ENCODE peak calls at places on chromosome 15, in seven cellular contexts. D, U, I, V, F, S and P are unnamed samples. For H3K4me1, the result is how much of the 10 kb centered on the place peaks cover.

GRCh38 chr15:51030649-51031316 is 63.9 kb downstream of the TNFAIP8L3 start:
- DNase-seq in F (no peak), S (no peak), U (no peak), I (peak), D (no peak), V (peak), P (peak)

GRCh38 chr15:95842576-95842975 is 487.9 kb upstream of the NR2F2 start:
- DNase-seq in I (no peak), S (no peak), D (no peak), V (no peak), F (no peak), U (no peak), P (no peak)

GRCh38 chr15:45307230-45307924 is 55.3 kb downstream of the SLC28A2 start:
- DNase-seq in U (no peak), S (no peak), I (peak), D (peak), F (no peak), V (peak), P (no peak)

GRCh38 chr15:66622677-66623076 is 56.9 kb upstream of the LCTL start:
- DNase-seq in F (no peak), S (no peak), V (no peak), U (no peak), I (no peak), D (no peak), P (no peak)

GRCh38 chr15:70235347-70235746 is 137.6 kb upstream of the TLE3 start:
- DNase-seq in F (no peak), D (no peak), S (no peak), U (no peak), V (no peak), I (no peak), P (no peak)

GRCh38 chr15:82186748-82187415 is 75.7 kb downstream of the EFL1 start:
- DNase-seq in V (no peak), F (no peak), I (no peak), S (no peak), U (no peak), D (no peak), P (no peak)

GRCh38 chr15:76336254-76337046 is at the start of gene ISL2:
- DNase-seq in F (no peak), I (no peak), S (no peak), V (peak), U (no peak), D (peak), P (peak)

GRCh38 chr15:63818191-63818590 is 15.6 kb downstream of the HERC1 start:
- DNase-seq in F (no peak), S (no peak), U (no peak), V (no peak), I (peak), D (peak), P (no peak)

GRCh38 chr15:33008284-33009011 is 186.1 kb downstream of the FMN1 start:
- DNase-seq in D (no peak), V (no peak), U (no peak), S (no peak), I (peak), F (no peak), P (no peak)

GRCh38 chr15:67043939-67044771 is 21.2 kb upstream of the SMAD3 start:
- DNase-seq in F (no peak), U (no peak), D (peak), I (peak), S (no peak), V (peak), P (no peak)

GRCh38 chr15:69931159-69931558 is 166.6 kb downstream of the TLE3 start:
- DNase-seq in S (no peak), U (no peak), I (no peak), D (no peak), F (no peak), V (no peak), P (no peak)

GRCh38 chr15:64624242-64624641 is 151.1 kb downstream of the RBPMS2 start:
- DNase-seq in D (no peak), I (no peak), S (no peak), U (no peak), V (no peak), F (no peak), P (no peak)

GRCh38 chr15:82850242-82850591 is 40.8 kb downstream of the WHAMM start:
- DNase-seq in S (no peak), I (no peak), U (no peak), D (peak), V (peak), F (no peak), P (no peak)

GRCh38 chr15:64717130-64717529 is 58.3 kb downstream of the RBPMS2 start:
- DNase-seq in D (no peak), F (no peak), V (no peak), I (no peak), U (no peak), S (no peak), P (no peak)

GRCh38 chr15:36501063-36501678 is 78.3 kb upstream of the CDIN1 start:
- DNase-seq in D (peak), U (no peak), I (peak), S (no peak), V (peak), F (no peak), P (peak)

GRCh38 chr15:84955089-84955848 is 26.4 kb upstream of the PDE8A start:
- DNase-seq in S (peak), I (peak), D (peak), U (peak), F (peak), V (peak), P (no peak)

GRCh38 chr15:58260911-58261267 is 122.7 kb downstream of the AQP9 start:
- DNase-seq in S (no peak), V (peak), D (no peak), I (peak), F (no peak), U (no peak), P (peak)

GRCh38 chr15:70095387-70096214 is 2.1 kb downstream of the TLE3 start:
- DNase-seq in V (peak), S (no peak), D (peak), F (peak), U (peak), I (no peak), P (no peak)

GRCh38 chr15:89364341-89364740 is 29.7 kb upstream of the POLG start:
- DNase-seq in S (no peak), V (no peak), U (no peak), I (no peak), F (no peak), D (no peak), P (no peak)

GRCh38 chr15:78018968-78019644 is 58.4 kb downstream of the TBC1D2B start:
- DNase-seq in U (no peak), F (no peak), D (no peak), I (no peak), S (no peak), V (no peak), P (no peak)

GRCh38 chr15:81492303-81492702 is 118.3 kb upstream of the TMC3 start:
- DNase-seq in F (no peak), U (no peak), S (no peak), V (peak), I (peak), D (no peak), P (no peak)

GRCh38 chr15:39834256-39834655 is 51.6 kb upstream of the FSIP1 start:
- DNase-seq in F (no peak), V (no peak), S (no peak), U (no peak), I (peak), D (no peak), P (no peak)

GRCh38 chr15:96345560-96346389 is 15.3 kb downstream of the NR2F2 start:
- DNase-seq in F (peak), V (no peak), D (peak), I (no peak), U (peak), S (peak), P (peak)

GRCh38 chr15:38853608-38854007 is 289.0 kb upstream of the RASGRP1 start:
- DNase-seq in V (peak), S (no peak), D (peak), F (no peak), U (no peak), I (no peak), P (peak)

GRCh38 chr15:78316211-78317077 is 17.0 kb upstream of the SKIC8 start:
- DNase-seq in D (peak), U (no peak), F (no peak), V (no peak), I (no peak), S (no peak), P (no peak)

GRCh38 chr15:76840830-76841460 is 64.2 kb downstream of the SCAPER start:
- DNase-seq in S (no peak), V (peak), I (peak), F (no peak), D (peak), U (no peak), P (peak)

GRCh38 chr15:75193272-75193671 is 8.4 kb upstream of the C15orf39 start:
- DNase-seq in S (no peak), V (no peak), D (no peak), I (no peak), F (no peak), U (no peak), P (no peak)

GRCh38 chr15:70587896-70588567 is 175.3 kb downstream of the UACA start:
- DNase-seq in V (no peak), I (no peak), U (no peak), D (no peak), F (no peak), S (no peak), P (no peak)

GRCh38 chr15:25691544-25692430 is 171.3 kb downstream of the ATP10A start:
- DNase-seq in V (no peak), U (no peak), S (peak), F (peak), D (peak), I (no peak), P (no peak)

GRCh38 chr15:77738441-77739437 is 106.0 kb upstream of the LINGO1 start:
- DNase-seq in V (no peak), U (no peak), D (peak), S (no peak), F (no peak), I (no peak), P (no peak)

GRCh38 chr15:62240121-62240520 is 75.0 kb upstream of the C2CD4B start:
- DNase-seq in V (no peak), D (no peak), F (no peak), I (no peak), U (no peak), S (no peak), P (no peak)

GRCh38 chr15:62244762-62245161 is 79.7 kb upstream of the C2CD4B start:
- DNase-seq in D (peak), V (no peak), F (no peak), I (no peak), U (no peak), S (no peak), P (no peak)

GRCh38 chr15:62241135-62241770 is 76.2 kb upstream of the C2CD4B start:
- DNase-seq in F (no peak), U (no peak), V (peak), D (peak), I (no peak), S (no peak), P (no peak)

GRCh38 chr15:62240697-62241096 is 75.6 kb upstream of the C2CD4B start:
- DNase-seq in D (no peak), S (no peak), V (no peak), U (no peak), I (no peak), F (no peak), P (no peak)

GRCh38 chr15:62242999-62243398 is 77.9 kb upstream of the C2CD4B start:
- DNase-seq in D (no peak), S (no peak), I (no peak), U (no peak), V (no peak), F (no peak), P (no peak)
- TF ChIP-seq CTCF in D (no peak), S (no peak), I (no peak), U (no peak), V (no peak), F (no peak), P (no peak)

GRCh38 chr15:34914316-34914715 is 55.2 kb downstream of the AQR start:
- DNase-seq in U (no peak), D (no peak), V (no peak), F (no peak), I (no peak), S (no peak), P (no peak)
- H3K4me1 ChIP-seq in U (under half), D (under half), V (under half), F (under half), I (under half), S (under half), P (under half)

GRCh38 chr15:48628832-48629231 is 16.7 kb downstream of the FBN1 start:
- DNase-seq in U (no peak), F (no peak), S (no peak), V (no peak), D (no peak), I (peak), P (no peak)

GRCh38 chr15:48624700-48625099 is 20.8 kb downstream of the FBN1 start:
- DNase-seq in U (no peak), D (peak), S (no peak), I (peak), F (no peak), V (no peak), P (no peak)

GRCh38 chr15:48630245-48630644 is 15.3 kb downstream of the FBN1 start:
- DNase-seq in S (no peak), V (no peak), I (no peak), D (no peak), F (no peak), U (no peak), P (no peak)

GRCh38 chr15:48625126-48625525 is 20.4 kb downstream of the FBN1 start:
- DNase-seq in S (no peak), D (no peak), U (no peak), V (no peak), F (no peak), I (peak), P (no peak)

GRCh38 chr15:48627260-48627969 is 18.1 kb downstream of the FBN1 start:
- DNase-seq in F (no peak), I (peak), V (peak), U (no peak), S (no peak), D (peak), P (peak)
- H3K27ac ChIP-seq in F (peak), I (peak), V (peak), U (no peak), S (peak), D (no peak), P (peak)

GRCh38 chr15:48800811-48801460 is 9.9 kb downstream of the CEP152 start:
- DNase-seq in D (peak), S (no peak), V (peak), I (no peak), U (no peak), F (no peak), P (peak)
- TF ChIP-seq CTCF in D (no peak), S (peak), V (peak), I (peak), U (peak), F (peak), P (peak)

DNA sequence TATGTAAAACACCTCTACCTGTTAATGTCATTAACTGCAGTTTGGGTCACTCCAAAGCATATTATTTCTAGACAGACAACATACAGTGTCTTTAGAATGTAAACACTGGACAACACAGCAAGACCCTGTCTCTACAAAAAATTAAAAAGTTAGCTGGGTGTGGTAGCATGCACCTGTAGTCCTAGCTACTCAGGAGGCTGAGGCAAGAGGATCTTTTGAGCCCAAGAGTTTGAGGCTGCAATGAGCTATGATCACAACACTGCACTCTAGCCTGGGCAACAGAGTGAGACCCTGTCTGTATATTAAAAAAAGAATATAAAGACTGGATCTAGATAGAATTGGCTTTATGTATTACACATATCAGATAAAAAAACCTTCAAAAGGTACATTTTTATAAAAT is 20.0 kb upstream of the SPESP1 start:
- DNase-seq in I (no peak), U (no peak), V (no peak), D (no peak), S (no peak), F (no peak), P (no peak)
- H3K4me1 ChIP-seq in I (under half), U (under half), V (under half), D (under half), S (under half), F (under half), P (under half)

GRCh38 chr15:74172751-74173544 is 562 bp upstream of the ISLR start:
- DNase-seq in I (peak), F (peak), V (no peak), D (peak), S (no peak), U (peak), P (no peak)
- H3K27ac ChIP-seq in I (no peak), F (peak), V (no peak), D (no peak), S (peak), U (peak), P (no peak)

GRCh38 chr15:99706557-99707303 is 26.5 kb downstream of the LYSMD4 start:
- DNase-seq in I (no peak), D (no peak), F (no peak), U (no peak), S (no peak), V (no peak), P (no peak)

GRCh38 chr15:99702895-99703602 is 30.2 kb downstream of the LYSMD4 start:
- DNase-seq in U (no peak), I (peak), V (peak), F (no peak), D (no peak), S (no peak), P (no peak)

GRCh38 chr15:99707481-99708270 is 25.6 kb downstream of the LYSMD4 start:
- DNase-seq in U (no peak), F (no peak), S (no peak), V (peak), I (peak), D (no peak), P (no peak)

GRCh38 chr15:99704444-99704838 is 28.8 kb downstream of the LYSMD4 start:
- DNase-seq in F (no peak), I (peak), S (no peak), D (peak), V (peak), U (peak), P (peak)

DNA sequence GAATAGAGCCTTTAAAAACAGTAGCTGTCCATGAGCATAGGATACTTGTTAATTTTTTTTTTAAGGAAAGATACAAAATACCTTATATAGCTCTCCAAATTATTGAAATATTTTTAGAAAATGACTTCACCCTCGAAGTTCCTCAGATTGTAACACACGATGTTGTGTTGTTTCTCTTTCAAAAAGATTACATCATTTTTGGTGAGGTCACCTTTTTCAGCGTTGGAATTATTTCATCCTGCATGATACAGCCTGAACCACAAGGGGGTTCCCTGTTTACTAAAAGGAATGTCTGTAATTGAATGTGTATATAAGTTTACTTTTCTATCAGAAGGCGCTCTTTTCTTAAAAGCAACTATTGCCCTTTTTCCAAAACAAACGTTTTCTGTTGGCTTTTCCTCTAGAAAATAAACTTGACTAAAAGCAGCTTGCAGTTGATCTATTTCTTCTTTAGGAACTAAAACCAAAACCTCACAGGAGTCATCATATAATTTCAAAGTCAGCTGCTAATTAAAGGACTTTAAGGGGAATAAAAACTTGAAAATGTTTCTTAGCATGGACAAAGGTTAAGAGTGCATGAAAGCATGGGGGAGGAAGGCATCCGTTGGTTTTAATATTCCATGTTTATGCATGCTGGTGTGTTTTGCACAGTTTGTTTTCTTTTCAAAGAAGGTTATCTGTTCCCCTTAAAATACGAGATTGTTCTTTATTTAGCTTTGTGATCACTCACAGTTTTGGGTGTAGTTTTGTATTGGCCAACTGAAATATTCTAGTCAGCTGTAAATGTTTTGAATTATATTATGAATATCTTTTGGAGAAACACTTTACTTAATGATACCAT is 29.4 kb downstream of the LYSMD4 start:
- DNase-seq in I (peak), U (peak), F (no peak), V (peak), S (no peak), D (peak), P (peak)
- TF ChIP-seq CTCF in I (peak), U (peak), F (peak), V (peak), S (peak), D (peak), P (peak)